ENCODE peak calls at places on chromosome 18, in nine cellular contexts. H is neural crest cell; Q is activated T-helper 1 cell treated with Interleukin-2 at 50 U/mL for 16 hours; V is CD4-positive, alpha-beta memory T cell; K is Caco-2; M is T-helper 2 cell; T is globus pallidus; L is MCF 10A; Z is dermis blood vessel endothelial cell. E is an unnamed sample.

GRCh38 chr18:12606592-12607315 is 51.2 kb downstream of the SPIRE1 start:
- DNase-seq in H (no peak), Q (no peak), V (no peak), K (no peak), M (no peak), T (peak), L (peak), Z (peak), E (peak)

GRCh38 chr18:6015364-6015763 is 120.0 kb upstream of the TMEM200C start:
- DNase-seq in H (no peak), Q (no peak), V (no peak), K (no peak), M (no peak), T (no peak), L (no peak), Z (no peak), E (no peak)

GRCh38 chr18:36829362-36830140 is 624 bp downstream of the KIAA1328 start:
- DNase-seq in H (peak), Q (no peak), V (no peak), K (peak), M (no peak), T (peak), L (no peak), Z (peak), E (no peak)

GRCh38 chr18:76494181-76494540 is 881 bp downstream of the ZNF516 start:
- DNase-seq in H (peak), Q (no peak), V (no peak), K (peak), M (no peak), T (no peak), L (peak), Z (peak), E (peak)

GRCh38 chr18:3217930-3218647 is 1.7 kb downstream of the MYOM1 start:
- DNase-seq in H (no peak), Q (no peak), V (no peak), K (peak), M (no peak), T (no peak), L (peak), Z (no peak), E (peak)

GRCh38 chr18:43886341-43886740 is 609.1 kb upstream of the SYT4 start:
- DNase-seq in H (no peak), Q (no peak), V (no peak), K (no peak), M (no peak), T (no peak), L (peak), Z (no peak), E (no peak)

GRCh38 chr18:72336786-72337185 is 207.4 kb downstream of the CBLN2 start:
- DNase-seq in H (no peak), Q (no peak), V (no peak), K (no peak), M (no peak), T (no peak), L (no peak), Z (no peak), E (no peak)

GRCh38 chr18:70279470-70279869 is 9.4 kb upstream of the SOCS6 start:
- DNase-seq in H (no peak), Q (no peak), V (no peak), K (no peak), M (no peak), T (no peak), L (no peak), Z (no peak), E (no peak)

GRCh38 chr18:25314824-25315223 is 37.1 kb downstream of the ZNF521 start:
- DNase-seq in H (no peak), Q (no peak), V (no peak), K (no peak), M (no peak), T (no peak), L (no peak), Z (no peak), E (no peak)

GRCh38 chr18:23673725-23674124 is 11.0 kb upstream of the ANKRD29 start:
- DNase-seq in H (no peak), Q (no peak), V (no peak), K (no peak), M (no peak), T (no peak), L (no peak), Z (no peak), E (no peak)

GRCh38 chr18:4068552-4069158 is 386.5 kb downstream of the DLGAP1 start:
- DNase-seq in H (peak), Q (no peak), V (peak), K (peak), M (no peak), T (peak), L (peak), Z (peak), E (peak)

GRCh38 chr18:13538630-13539029 is 187.7 kb downstream of the FAM210A start:
- DNase-seq in H (no peak), Q (no peak), V (no peak), K (no peak), M (no peak), T (no peak), L (no peak), Z (no peak), E (no peak)

GRCh38 chr18:48946329-48946835 is 4.4 kb downstream of the SMAD7 start:
- DNase-seq in H (no peak), Q (no peak), V (no peak), K (no peak), M (no peak), T (no peak), L (peak), Z (peak), E (peak)

GRCh38 chr18:55236150-55236931 is 277.1 kb upstream of the CCDC68 start:
- DNase-seq in H (no peak), Q (no peak), V (no peak), K (no peak), M (no peak), T (no peak), L (no peak), Z (no peak), E (peak)

GRCh38 chr18:36149514-36150289 is 20.0 kb downstream of the ELP2 start:
- DNase-seq in H (no peak), Q (no peak), V (no peak), K (no peak), M (no peak), T (no peak), L (no peak), Z (no peak), E (no peak)

GRCh38 chr18:13220326-13220991 is 1.9 kb downstream of the LDLRAD4 start:
- DNase-seq in H (no peak), Q (no peak), V (no peak), K (no peak), M (no peak), T (no peak), L (no peak), Z (no peak), E (no peak)

GRCh38 chr18:37260367-37261093 is 305.1 kb downstream of the CELF4 start:
- DNase-seq in H (no peak), Q (no peak), V (no peak), K (no peak), M (no peak), T (no peak), L (no peak), Z (no peak), E (no peak)

GRCh38 chr18:56748698-56749268 is 97.6 kb downstream of the WDR7 start:
- DNase-seq in H (peak), Q (no peak), V (peak), K (peak), M (no peak), T (peak), L (peak), Z (peak), E (peak)

GRCh38 chr18:45412577-45412976 is 202.7 kb upstream of the SLC14A2 start:
- DNase-seq in H (no peak), Q (no peak), V (no peak), K (no peak), M (no peak), T (no peak), L (peak), Z (no peak), E (no peak)

GRCh38 chr18:21763846-21764646 is 23.5 kb downstream of the MIB1 start:
- DNase-seq in H (no peak), Q (no peak), V (no peak), K (no peak), M (no peak), T (no peak), L (no peak), Z (peak), E (peak)

GRCh38 chr18:9688036-9688741 is 19.9 kb upstream of the RAB31 start:
- DNase-seq in H (no peak), Q (no peak), V (no peak), K (no peak), M (no peak), T (no peak), L (peak), Z (no peak), E (no peak)

GRCh38 chr18:23131693-23132319 is 3.5 kb upstream of the CABLES1 start:
- DNase-seq in H (peak), Q (no peak), V (peak), K (peak), M (no peak), T (no peak), L (peak), Z (peak), E (peak)

GRCh38 chr18:42578781-42579180 is 536.7 kb downstream of the RIT2 start:
- DNase-seq in H (no peak), Q (no peak), V (no peak), K (no peak), M (no peak), T (no peak), L (peak), Z (no peak), E (peak)

GRCh38 chr18:8963876-8964275 is 138.6 kb upstream of the NDUFV2 start:
- DNase-seq in H (no peak), Q (no peak), V (no peak), K (no peak), M (no peak), T (no peak), L (no peak), Z (no peak), E (no peak)

GRCh38 chr18:916562-916961 is 11.9 kb downstream of the ADCYAP1 start:
- DNase-seq in H (no peak), Q (no peak), V (no peak), K (no peak), M (no peak), T (no peak), L (no peak), Z (no peak), E (no peak)

GRCh38 chr18:27838230-27838629 is 338.7 kb downstream of the CDH2 start:
- DNase-seq in H (no peak), Q (no peak), V (no peak), K (no peak), M (no peak), T (no peak), L (peak), Z (no peak), E (no peak)